ENCODE peak calls at places on chromosomes 7 and 10, in ten cellular contexts. H is mammary epithelial cell, Q is A549, K is astrocyte of the spinal cord, Z is fibroblast of mammary gland, F is sigmoid colon, S is left ventricle myocardium inferior, C is transverse colon, R is GM20000, W is PC-9. O is an unnamed sample.

GRCh38 chr10:26858707-26859034 is 2.1 kb downstream of the ABI1 start:
- DNase-seq in S (no peak), Z (peak; percentile 25), K (no peak), R (no peak), Q (no peak), F (no peak), C (no peak), W (no peak), H (peak; percentile 89), O (no peak)

GRCh38 chr10:19043431-19043830 is 5.2 kb upstream of the MALRD1 start:
- DNase-seq in W (no peak), C (no peak), F (no peak), R (no peak), Z (no peak), K (no peak), S (no peak), Q (no peak), H (no peak), O (no peak)

GRCh38 chr10:99832439-99832838 is 50.0 kb downstream of the ABCC2 start:
- DNase-seq in C (no peak), Z (no peak), S (no peak), R (no peak), H (no peak), W (no peak), F (no peak), K (no peak), Q (no peak), O (no peak)

GRCh38 chr10:68153473-68154210 is 44.4 kb downstream of the MYPN start:
- DNase-seq in Q (peak; percentile 99), W (peak; percentile 100), H (peak; percentile 93), F (no peak), S (no peak), K (peak; percentile 93), Z (peak; percentile 100), C (peak; percentile 26), R (no peak), O (peak; percentile 13)

GRCh38 chr7:1940402-1940786 is 270.3 kb downstream of the ELFN1 start:
- DNase-seq in C (peak; percentile 79), K (peak; percentile 65), W (no peak), R (peak; percentile 95), Z (peak; percentile 88), H (no peak), Q (no peak), S (peak; percentile 64), F (peak; percentile 78), O (peak; percentile 55)

GRCh38 chr10:86918022-86918471 is 39.4 kb downstream of the MMRN2 start:
- DNase-seq in S (no peak), R (no peak), Z (peak; percentile 59), C (no peak), W (no peak), K (peak; percentile 25), F (no peak), Q (no peak), H (peak; percentile 41), O (no peak)

GRCh38 chr7:27148776-27149641 is 1.4 kb upstream of the HOXA6 start:
- DNase-seq in Z (peak; percentile 80), S (no peak), W (no peak), K (no peak), F (peak; percentile 65), R (no peak), Q (no peak), C (peak; percentile 57), H (peak; percentile 46), O (no peak)

GRCh38 chr7:134154581-134155130 is 27.5 kb downstream of the LRGUK start:
- DNase-seq in C (no peak), W (no peak), F (no peak), S (no peak), Q (no peak), R (no peak), Z (peak; percentile 47), K (no peak), H (peak; percentile 2), O (no peak)

GRCh38 chr7:3194501-3195141 is 106.4 kb upstream of the SDK1 start:
- DNase-seq in F (no peak), W (peak; percentile 98), H (peak; percentile 57), S (no peak), Q (peak; percentile 86), Z (peak; percentile 77), K (peak; percentile 98), C (no peak), R (no peak), O (no peak)

GRCh38 chr10:47015404-47015803 is 104.2 kb downstream of the PTPN20 start:
- DNase-seq in C (no peak), Q (no peak), F (no peak), W (no peak), H (no peak), S (no peak), Z (no peak), K (no peak), R (no peak), O (no peak)

GRCh38 chr10:47016564-47016963 is 105.3 kb downstream of the PTPN20 start:
- DNase-seq in H (no peak), S (no peak), C (no peak), F (peak; percentile 33), Q (no peak), Z (no peak), W (no peak), K (no peak), R (no peak), O (no peak)

GRCh38 chr10:47009215-47009838 is 98.1 kb downstream of the PTPN20 start:
- DNase-seq in F (no peak), Z (no peak), W (no peak), Q (no peak), R (no peak), S (no peak), H (no peak), C (peak; percentile 48), K (no peak), O (no peak)

GRCh38 chr10:47012214-47012613 is 101.0 kb downstream of the PTPN20 start:
- DNase-seq in W (no peak), R (no peak), K (no peak), S (no peak), Q (no peak), Z (no peak), H (no peak), F (no peak), C (no peak), O (no peak)

DNA sequence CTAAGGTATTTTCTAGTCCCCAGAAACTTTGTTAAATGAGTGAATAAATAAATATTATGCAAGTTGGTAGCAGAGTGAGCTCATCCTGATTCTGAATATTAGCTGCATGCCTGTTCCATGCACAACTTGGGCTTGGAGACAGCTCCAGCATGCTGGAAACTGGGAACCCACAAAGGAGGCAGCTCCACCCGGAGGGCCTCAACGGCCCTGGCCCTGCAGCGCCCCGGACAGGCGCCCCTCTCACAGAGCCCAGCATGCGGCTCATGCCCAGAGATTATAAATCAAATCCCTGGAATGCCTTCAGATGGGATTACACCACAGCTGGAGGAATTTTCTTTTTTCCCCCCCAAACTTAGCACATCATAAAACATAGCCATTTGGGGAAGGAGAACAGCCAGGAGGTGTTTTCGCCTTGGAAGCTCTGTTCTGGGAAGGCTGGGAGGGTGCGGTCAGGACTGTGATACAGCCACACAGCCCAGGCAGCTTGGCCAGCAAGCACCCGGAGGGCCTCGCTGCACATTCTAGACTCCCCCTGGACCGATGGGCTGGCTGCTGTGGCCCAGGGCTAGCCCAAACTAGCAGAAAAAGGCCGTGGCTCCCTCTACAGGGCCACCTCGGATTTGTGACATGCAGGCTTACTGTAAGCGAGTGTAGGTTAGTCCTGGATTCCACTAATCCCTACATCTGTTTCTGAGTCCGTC is 102.4 kb downstream of the PTPN20 start:
- DNase-seq in H (no peak), Z (no peak), Q (no peak), F (peak; percentile 77), W (no peak), R (no peak), K (no peak), S (no peak), C (no peak), O (no peak)
- TF ChIP-seq CTCF in H (no peak), Z (no peak), Q (no peak), F (no peak), W (no peak), R (no peak), K (no peak), S (no peak), C (no peak), O (no peak)

DNA sequence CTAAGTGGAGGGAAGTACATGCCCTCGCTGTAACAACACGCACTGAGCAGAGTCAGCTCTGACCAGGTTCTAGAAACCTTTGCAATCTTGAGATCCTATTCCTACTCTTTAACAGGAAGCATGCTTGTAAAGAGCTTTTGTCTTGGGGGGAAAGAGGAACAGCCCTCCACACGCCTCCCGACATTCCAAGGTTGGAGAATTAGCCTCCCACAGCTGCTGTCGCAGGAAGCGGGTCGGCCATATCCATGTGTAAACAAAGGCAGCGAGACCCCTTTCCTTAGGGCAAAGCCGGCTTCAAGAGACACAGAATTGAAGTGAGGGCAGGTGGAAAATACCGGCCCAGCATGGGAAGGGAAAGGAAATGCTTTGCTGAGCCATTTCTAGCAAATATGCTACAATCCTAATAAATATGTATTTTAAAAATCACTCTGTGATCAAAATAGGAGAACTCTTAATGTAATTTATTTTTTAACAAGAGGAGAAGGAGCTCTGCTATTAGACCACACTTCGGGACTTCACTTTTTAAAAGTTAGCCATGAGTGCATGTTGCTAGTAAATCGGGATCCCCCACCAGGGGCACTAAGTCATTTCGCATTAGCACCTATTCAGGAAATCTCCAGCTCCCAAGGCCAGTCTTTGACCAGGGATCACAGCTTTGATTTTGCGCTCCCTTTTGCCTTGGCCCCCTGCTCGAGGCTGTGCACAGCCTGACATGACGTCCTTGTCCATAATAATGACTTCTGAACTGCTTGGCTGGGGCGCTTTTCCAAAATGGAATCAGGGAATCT is 55.9 kb downstream of the FAM204A start:
- DNase-seq in Z (no peak), C (no peak), R (no peak), H (no peak), Q (no peak), S (no peak), F (no peak), W (no peak), K (no peak), O (no peak)
- TF ChIP-seq CTCF in Z (no peak), C (no peak), R (no peak), H (no peak), Q (no peak), S (no peak), F (no peak), W (no peak), K (no peak), O (no peak)

DNA sequence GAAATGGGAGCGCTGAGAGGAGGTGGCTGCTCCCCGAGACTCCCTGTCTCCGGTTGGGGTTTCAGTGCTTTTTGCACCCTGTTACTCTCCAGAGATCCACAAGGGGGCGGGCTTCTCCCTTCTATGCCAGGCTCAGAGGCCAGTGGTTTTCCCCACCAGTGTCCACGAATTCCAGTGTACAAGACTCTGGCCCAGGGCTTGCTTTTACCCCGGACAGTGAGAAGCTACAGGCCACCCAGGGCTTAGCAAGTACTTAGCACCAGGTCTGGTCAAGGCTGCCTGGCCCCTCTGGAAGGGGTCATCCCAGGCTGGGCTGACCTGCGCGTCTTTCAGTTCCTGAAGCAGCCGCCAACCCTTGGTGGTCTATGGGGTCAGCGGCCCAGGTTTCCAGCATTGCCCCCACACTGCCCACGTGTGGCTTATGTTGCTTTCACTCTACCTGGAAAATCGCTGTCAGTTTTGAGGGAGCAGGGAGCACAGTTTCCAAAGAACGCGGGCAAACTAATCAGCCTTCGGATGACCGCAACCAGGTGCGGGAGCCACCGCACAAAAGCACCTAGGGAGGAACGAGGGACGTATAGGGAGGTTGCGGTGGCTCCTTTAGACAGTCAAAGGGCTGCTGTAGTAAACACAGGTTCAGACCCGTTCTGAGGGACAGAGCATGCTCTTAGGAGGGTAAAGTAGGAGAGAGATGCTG is 6.8 kb downstream of the CYP26A1 start:
- DNase-seq in Q (peak; percentile 66), H (no peak), K (peak; percentile 44), W (no peak), Z (peak; percentile 31), S (peak; percentile 36), R (peak; percentile 84), F (no peak), C (peak; percentile 52), O (no peak)
- TF ChIP-seq CTCF in Q (peak; percentile 91), H (peak; percentile 67), K (peak; percentile 86), W (peak; percentile 85), Z (peak; percentile 75), S (peak; percentile 87), R (peak; percentile 51), F (peak; percentile 77), C (peak; percentile 79), O (peak; percentile 83)

GRCh38 chr10:11782793-11783557 is 40.2 kb upstream of the PROSER2 start:
- DNase-seq in S (no peak), H (peak; percentile 52), K (peak; percentile 71), Q (peak; percentile 63), W (peak; percentile 59), C (no peak), Z (peak; percentile 56), R (peak; percentile 68), F (no peak), O (peak; percentile 51)
- TF ChIP-seq CTCF in S (peak; percentile 75), H (peak; percentile 73), K (peak; percentile 64), Q (peak; percentile 85), W (peak; percentile 84), C (peak; percentile 66), Z (peak; percentile 68), R (peak; percentile 32), F (peak; percentile 61), O (peak; percentile 64)